ENCODE peak calls at places on chromosomes 7 and 10, in nine cellular contexts. One of them, this sample, is unnamed.

GRCh38 chr10:78470267-78471103 is 436.8 kb downstream of the RPS24 start:
- DNase-seq in neural progenitor cell: no peak
- DNase-seq in Jurkat, Clone E6-1: no peak
- DNase-seq in AG04450: no peak
- DNase-seq in CD4-positive, CD25-positive, alpha-beta regulatory T cell: no peak
- DNase-seq in GM23338: no peak
- DNase-seq in foreskin fibroblast: no peak
- DNase-seq in left ventricle myocardium inferior: no peak
- DNase-seq in A549: no peak
- DNase-seq in this sample: peak; percentile 7

GRCh38 chr10:70931168-70931805 is 42.9 kb upstream of the PCBD1 start:
- DNase-seq in neural progenitor cell: no peak
- DNase-seq in Jurkat, Clone E6-1: no peak
- DNase-seq in AG04450: no peak
- DNase-seq in CD4-positive, CD25-positive, alpha-beta regulatory T cell: no peak
- DNase-seq in GM23338: peak; percentile 18
- DNase-seq in foreskin fibroblast: no peak
- DNase-seq in left ventricle myocardium inferior: no peak
- DNase-seq in A549: no peak
- DNase-seq in this sample: peak; percentile 78

GRCh38 chr10:23096814-23097549 is 1.6 kb downstream of the MSRB2 start:
- DNase-seq in neural progenitor cell: no peak
- DNase-seq in Jurkat, Clone E6-1: peak; percentile 24
- DNase-seq in AG04450: peak; percentile 39
- DNase-seq in CD4-positive, CD25-positive, alpha-beta regulatory T cell: no peak
- DNase-seq in GM23338: no peak
- DNase-seq in foreskin fibroblast: peak; percentile 49
- DNase-seq in left ventricle myocardium inferior: no peak
- DNase-seq in A549: no peak
- DNase-seq in this sample: peak; percentile 49

GRCh38 chr10:30431435-30431911 is 2.5 kb upstream of the MAP3K8 start:
- DNase-seq in neural progenitor cell: no peak
- DNase-seq in Jurkat, Clone E6-1: no peak
- DNase-seq in AG04450: no peak
- DNase-seq in CD4-positive, CD25-positive, alpha-beta regulatory T cell: no peak
- DNase-seq in GM23338: peak; percentile 37
- DNase-seq in foreskin fibroblast: no peak
- DNase-seq in left ventricle myocardium inferior: peak; percentile 41
- DNase-seq in A549: peak; percentile 70
- DNase-seq in this sample: peak; percentile 85

GRCh38 chr7:53458636-53459035 is 423.2 kb downstream of the POM121L12 start:
- DNase-seq in neural progenitor cell: no peak
- DNase-seq in Jurkat, Clone E6-1: no peak
- DNase-seq in AG04450: no peak
- DNase-seq in CD4-positive, CD25-positive, alpha-beta regulatory T cell: no peak
- DNase-seq in GM23338: no peak
- DNase-seq in foreskin fibroblast: no peak
- DNase-seq in left ventricle myocardium inferior: no peak
- DNase-seq in A549: no peak
- DNase-seq in this sample: no peak

GRCh38 chr10:128908109-128908898 is 558.7 kb upstream of the MGMT start:
- DNase-seq in neural progenitor cell: no peak
- DNase-seq in Jurkat, Clone E6-1: peak; percentile 88
- DNase-seq in AG04450: no peak
- DNase-seq in CD4-positive, CD25-positive, alpha-beta regulatory T cell: no peak
- DNase-seq in GM23338: peak; percentile 45
- DNase-seq in foreskin fibroblast: no peak
- DNase-seq in left ventricle myocardium inferior: no peak
- DNase-seq in A549: no peak
- DNase-seq in this sample: no peak

GRCh38 chr7:94423865-94424264 is 29.2 kb downstream of the COL1A2 start:
- DNase-seq in neural progenitor cell: no peak
- DNase-seq in Jurkat, Clone E6-1: no peak
- DNase-seq in AG04450: peak; percentile 42
- DNase-seq in CD4-positive, CD25-positive, alpha-beta regulatory T cell: no peak
- DNase-seq in GM23338: no peak
- DNase-seq in foreskin fibroblast: peak; percentile 48
- DNase-seq in left ventricle myocardium inferior: no peak
- DNase-seq in A549: peak; percentile 6
- DNase-seq in this sample: peak; percentile 54

GRCh38 chr10:1531883-1532597 is 205.3 kb downstream of the ADARB2 start:
- DNase-seq in neural progenitor cell: no peak
- DNase-seq in Jurkat, Clone E6-1: peak; percentile 6
- DNase-seq in AG04450: no peak
- DNase-seq in CD4-positive, CD25-positive, alpha-beta regulatory T cell: no peak
- DNase-seq in GM23338: no peak
- DNase-seq in foreskin fibroblast: no peak
- DNase-seq in left ventricle myocardium inferior: no peak
- DNase-seq in A549: no peak
- DNase-seq in this sample: no peak

GRCh38 chr10:89921422-89921821 is 220.0 kb downstream of the KIF20B start:
- DNase-seq in neural progenitor cell: no peak
- DNase-seq in Jurkat, Clone E6-1: no peak
- DNase-seq in AG04450: no peak
- DNase-seq in CD4-positive, CD25-positive, alpha-beta regulatory T cell: no peak
- DNase-seq in GM23338: no peak
- DNase-seq in foreskin fibroblast: no peak
- DNase-seq in left ventricle myocardium inferior: no peak
- DNase-seq in A549: peak; percentile 42
- DNase-seq in this sample: peak; percentile 96

GRCh38 chr10:28533571-28534304 is 820 bp downstream of the WAC start:
- DNase-seq in neural progenitor cell: peak; percentile 79
- DNase-seq in Jurkat, Clone E6-1: no peak
- DNase-seq in AG04450: no peak
- DNase-seq in CD4-positive, CD25-positive, alpha-beta regulatory T cell: peak; percentile 63
- DNase-seq in GM23338: peak; percentile 72
- DNase-seq in foreskin fibroblast: peak; percentile 23
- DNase-seq in left ventricle myocardium inferior: peak; percentile 77
- DNase-seq in A549: peak; percentile 46
- DNase-seq in this sample: peak; percentile 52

GRCh38 chr10:80108576-80109239 is 23.8 kb upstream of the PLAC9 start:
- DNase-seq in neural progenitor cell: peak; percentile 3
- DNase-seq in Jurkat, Clone E6-1: peak; percentile 7
- DNase-seq in AG04450: no peak
- DNase-seq in CD4-positive, CD25-positive, alpha-beta regulatory T cell: no peak
- DNase-seq in GM23338: no peak
- DNase-seq in foreskin fibroblast: no peak
- DNase-seq in left ventricle myocardium inferior: no peak
- DNase-seq in A549: no peak
- DNase-seq in this sample: no peak

DNA sequence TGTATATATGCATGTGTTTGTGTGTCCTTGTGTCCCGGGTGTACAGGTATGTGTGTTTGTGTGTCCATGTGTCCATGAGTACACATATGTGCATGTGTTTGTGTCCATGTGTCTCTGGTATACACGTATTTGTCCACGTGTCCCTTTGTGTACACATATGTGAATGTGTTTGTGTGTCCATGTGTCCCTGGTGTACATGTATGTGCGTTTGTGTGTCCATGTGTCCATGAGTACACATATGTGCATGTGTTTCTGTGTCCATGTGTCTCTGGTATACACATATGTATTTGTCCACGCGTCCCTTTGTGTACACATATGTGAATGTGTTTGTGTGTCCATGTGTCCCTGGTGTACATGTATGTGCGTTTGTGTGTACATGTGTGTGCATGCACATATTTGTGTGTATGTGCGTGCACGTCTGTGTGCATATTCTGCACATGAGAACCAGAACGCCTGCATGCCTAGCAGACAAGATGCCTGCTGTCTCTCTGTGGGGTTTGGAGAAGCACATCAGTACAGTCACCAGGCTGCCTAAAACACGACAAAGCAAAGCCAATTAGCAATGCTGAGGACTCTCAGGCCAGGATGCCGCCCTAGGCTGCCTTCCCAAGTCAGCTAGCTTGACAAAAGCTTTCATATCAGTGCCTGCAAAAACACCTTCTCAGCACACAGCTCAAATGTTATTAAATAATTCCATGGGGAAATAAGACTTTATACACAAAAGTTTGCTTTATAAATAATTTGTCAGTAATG is 327.8 kb downstream of the PTPRN2 start:
- DNase-seq in neural progenitor cell: no peak
- DNase-seq in Jurkat, Clone E6-1: no peak
- DNase-seq in AG04450: no peak
- DNase-seq in CD4-positive, CD25-positive, alpha-beta regulatory T cell: no peak
- DNase-seq in GM23338: no peak
- DNase-seq in foreskin fibroblast: no peak
- DNase-seq in left ventricle myocardium inferior: no peak
- DNase-seq in A549: no peak
- DNase-seq in this sample: no peak
- H3K4me3 ChIP-seq in neural progenitor cell: no peak overlapping the region
- H3K4me3 ChIP-seq in Jurkat, Clone E6-1: no peak overlapping the region
- H3K4me3 ChIP-seq in AG04450: no peak overlapping the region
- H3K4me3 ChIP-seq in CD4-positive, CD25-positive, alpha-beta regulatory T cell: no peak overlapping the region
- H3K4me3 ChIP-seq in GM23338: no peak overlapping the region
- H3K4me3 ChIP-seq in foreskin fibroblast: no peak overlapping the region
- H3K4me3 ChIP-seq in left ventricle myocardium inferior: no peak overlapping the region
- H3K4me3 ChIP-seq in A549: no peak overlapping the region
- H3K4me3 ChIP-seq in this sample: no peak overlapping the region

DNA sequence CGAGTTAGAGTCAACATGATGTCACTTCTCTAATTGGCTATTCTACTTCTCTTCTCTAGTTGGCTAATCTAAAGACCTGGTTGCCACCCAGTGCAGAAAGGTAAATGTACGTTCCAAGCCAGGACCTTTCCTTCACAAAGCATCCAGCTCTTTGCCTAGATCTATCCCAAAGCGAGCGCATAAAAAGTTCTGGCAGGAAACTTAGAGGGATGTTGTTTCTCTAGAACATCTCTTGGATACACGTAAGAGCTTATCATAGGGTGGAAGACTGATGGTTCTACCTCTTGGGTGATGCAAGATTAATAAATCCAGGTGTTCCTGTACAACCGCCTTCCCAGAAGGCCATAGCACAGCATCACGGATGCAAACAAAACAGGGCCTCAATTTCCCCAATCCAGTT is at the start of gene TAS2R38:
- DNase-seq in neural progenitor cell: no peak
- DNase-seq in Jurkat, Clone E6-1: no peak
- DNase-seq in AG04450: no peak
- DNase-seq in CD4-positive, CD25-positive, alpha-beta regulatory T cell: no peak
- DNase-seq in GM23338: no peak
- DNase-seq in foreskin fibroblast: no peak
- DNase-seq in left ventricle myocardium inferior: no peak
- DNase-seq in A549: no peak
- DNase-seq in this sample: no peak
- H3K4me3 ChIP-seq in neural progenitor cell: no peak within 1 kb of the TSS
- H3K4me3 ChIP-seq in Jurkat, Clone E6-1: no peak within 1 kb of the TSS
- H3K4me3 ChIP-seq in AG04450: no peak within 1 kb of the TSS
- H3K4me3 ChIP-seq in CD4-positive, CD25-positive, alpha-beta regulatory T cell: no peak within 1 kb of the TSS
- H3K4me3 ChIP-seq in GM23338: no peak within 1 kb of the TSS
- H3K4me3 ChIP-seq in foreskin fibroblast: no peak within 1 kb of the TSS
- H3K4me3 ChIP-seq in left ventricle myocardium inferior: no peak within 1 kb of the TSS
- H3K4me3 ChIP-seq in A549: no peak within 1 kb of the TSS
- H3K4me3 ChIP-seq in this sample: no peak within 1 kb of the TSS

GRCh38 chr10:21314906-21315305 is 210.6 kb downstream of the SKIDA1 start:
- DNase-seq in neural progenitor cell: peak; percentile 23
- DNase-seq in Jurkat, Clone E6-1: no peak
- DNase-seq in AG04450: no peak
- DNase-seq in CD4-positive, CD25-positive, alpha-beta regulatory T cell: no peak
- DNase-seq in GM23338: no peak
- DNase-seq in foreskin fibroblast: no peak
- DNase-seq in left ventricle myocardium inferior: no peak
- DNase-seq in A549: no peak
- DNase-seq in this sample: no peak

GRCh38 chr10:21313691-21314090 is 211.8 kb downstream of the SKIDA1 start:
- DNase-seq in neural progenitor cell: no peak
- DNase-seq in Jurkat, Clone E6-1: no peak
- DNase-seq in AG04450: no peak
- DNase-seq in CD4-positive, CD25-positive, alpha-beta regulatory T cell: no peak
- DNase-seq in GM23338: no peak
- DNase-seq in foreskin fibroblast: no peak
- DNase-seq in left ventricle myocardium inferior: no peak
- DNase-seq in A549: no peak
- DNase-seq in this sample: no peak

GRCh38 chr10:21317902-21318301 is 207.6 kb downstream of the SKIDA1 start:
- DNase-seq in neural progenitor cell: no peak
- DNase-seq in Jurkat, Clone E6-1: no peak
- DNase-seq in AG04450: peak; percentile 85
- DNase-seq in CD4-positive, CD25-positive, alpha-beta regulatory T cell: no peak
- DNase-seq in GM23338: no peak
- DNase-seq in foreskin fibroblast: peak; percentile 89
- DNase-seq in left ventricle myocardium inferior: no peak
- DNase-seq in A549: no peak
- DNase-seq in this sample: no peak

GRCh38 chr10:21314234-21314633 is 211.2 kb downstream of the SKIDA1 start:
- DNase-seq in neural progenitor cell: peak; percentile 58
- DNase-seq in Jurkat, Clone E6-1: no peak
- DNase-seq in AG04450: no peak
- DNase-seq in CD4-positive, CD25-positive, alpha-beta regulatory T cell: no peak
- DNase-seq in GM23338: no peak
- DNase-seq in foreskin fibroblast: no peak
- DNase-seq in left ventricle myocardium inferior: no peak
- DNase-seq in A549: no peak
- DNase-seq in this sample: no peak

DNA sequence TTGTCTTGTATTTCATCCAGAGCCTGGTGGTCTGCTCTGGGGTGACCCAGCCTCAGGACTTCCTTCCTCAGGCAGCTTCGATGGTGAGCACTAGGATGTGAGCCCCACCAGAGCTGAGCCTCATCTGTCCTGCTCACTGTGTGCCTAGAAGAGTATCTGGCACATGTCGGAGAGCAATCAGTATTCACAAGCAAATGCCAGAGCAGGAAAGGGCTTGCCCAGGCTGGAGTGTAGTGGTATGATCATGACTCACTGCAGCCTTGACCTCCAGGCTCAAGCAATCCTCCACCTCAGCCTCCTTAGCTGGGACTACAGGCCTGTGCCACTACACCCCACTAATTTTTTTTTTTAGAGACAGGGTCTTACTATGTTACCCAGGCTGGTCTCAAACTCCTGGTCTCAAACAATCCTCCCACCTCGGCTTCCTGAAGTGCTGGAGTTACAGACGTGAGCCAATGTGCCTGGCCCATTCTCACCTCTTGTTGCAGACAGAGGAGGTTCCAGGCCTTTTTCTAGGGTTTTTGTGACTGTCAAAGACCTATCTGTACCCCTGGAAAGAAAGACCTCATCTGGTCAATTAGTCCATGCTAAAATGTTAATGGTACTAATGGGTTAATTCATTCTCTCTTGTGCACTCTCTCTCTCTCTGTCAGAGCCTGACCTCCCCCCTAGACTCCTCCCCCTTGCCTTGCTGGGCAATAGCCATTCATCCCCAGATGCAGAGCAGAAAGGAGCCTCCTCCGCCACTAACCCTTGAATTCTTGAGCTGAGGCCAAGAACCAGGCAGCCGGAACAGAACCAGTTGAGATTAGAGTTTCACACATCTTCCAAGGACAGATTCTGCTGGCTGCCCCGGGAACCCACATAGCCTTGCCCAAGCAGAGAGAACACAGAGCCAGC is 209.9 kb downstream of the SKIDA1 start:
- DNase-seq in neural progenitor cell: peak; percentile 85
- DNase-seq in Jurkat, Clone E6-1: no peak
- DNase-seq in AG04450: peak; percentile 75
- DNase-seq in CD4-positive, CD25-positive, alpha-beta regulatory T cell: no peak
- DNase-seq in GM23338: peak; percentile 76
- DNase-seq in foreskin fibroblast: peak; percentile 95
- DNase-seq in left ventricle myocardium inferior: peak; percentile 74
- DNase-seq in A549: peak; percentile 93
- DNase-seq in this sample: peak; percentile 91
- H3K4me3 ChIP-seq in neural progenitor cell: peak overlapping the region; percentile 34
- H3K4me3 ChIP-seq in Jurkat, Clone E6-1: no peak overlapping the region
- H3K4me3 ChIP-seq in AG04450: peak overlapping the region; percentile 13
- H3K4me3 ChIP-seq in CD4-positive, CD25-positive, alpha-beta regulatory T cell: no peak overlapping the region
- H3K4me3 ChIP-seq in GM23338: no peak overlapping the region
- H3K4me3 ChIP-seq in foreskin fibroblast: no peak overlapping the region
- H3K4me3 ChIP-seq in left ventricle myocardium inferior: no peak overlapping the region
- H3K4me3 ChIP-seq in A549: peak overlapping the region; percentile 14
- H3K4me3 ChIP-seq in this sample: no peak overlapping the region

GRCh38 chr7:27177795-27178320 is 3.7 kb upstream of the HOXA10 start:
- DNase-seq in neural progenitor cell: no peak
- DNase-seq in Jurkat, Clone E6-1: no peak
- DNase-seq in AG04450: no peak
- DNase-seq in CD4-positive, CD25-positive, alpha-beta regulatory T cell: no peak
- DNase-seq in GM23338: no peak
- DNase-seq in foreskin fibroblast: no peak
- DNase-seq in left ventricle myocardium inferior: no peak
- DNase-seq in A549: no peak
- DNase-seq in this sample: no peak
- H3K4me3 ChIP-seq in neural progenitor cell: no peak overlapping the region
- H3K4me3 ChIP-seq in Jurkat, Clone E6-1: no peak overlapping the region
- H3K4me3 ChIP-seq in AG04450: no peak overlapping the region
- H3K4me3 ChIP-seq in CD4-positive, CD25-positive, alpha-beta regulatory T cell: no peak overlapping the region
- H3K4me3 ChIP-seq in GM23338: no peak overlapping the region
- H3K4me3 ChIP-seq in foreskin fibroblast: peak overlapping the region; percentile 93
- H3K4me3 ChIP-seq in left ventricle myocardium inferior: no peak overlapping the region
- H3K4me3 ChIP-seq in A549: no peak overlapping the region
- H3K4me3 ChIP-seq in this sample: no peak overlapping the region

This sample was measured in epithelial cell of esophagus.